ENCODE peak calls at places on chromosomes 16 and 17, in nine cellular contexts. E is anterior cingulate cortex; X is fibroblast of pulmonary artery; S is fibroblast of gingiva; Q is CD8-positive, alpha-beta T cell; L is DMS53; D is HCEC 1CT; R is right lobe of liver; Z is caudate nucleus. U is an unnamed sample.

GRCh38 chr16:2008631-2009301 is 855 bp downstream of the ZNF598 start:
- DNase-seq in E (no peak), X (peak; percentile 57), S (peak; percentile 72), Q (peak; percentile 24), L (peak; percentile 62), D (no peak), R (peak; percentile 91), Z (no peak), U (no peak)

GRCh38 chr17:3558603-3559269 is 1.1 kb upstream of the TRPV3 start:
- DNase-seq in E (no peak), X (peak; percentile 45), S (no peak), Q (peak; percentile 18), L (peak; percentile 99), D (peak; percentile 59), R (no peak), Z (no peak), U (peak; percentile 7)

GRCh38 chr16:4984174-4985000 is 26.3 kb downstream of the SEC14L5 start:
- DNase-seq in E (no peak), X (no peak), S (no peak), Q (no peak), L (no peak), D (peak; percentile 6), R (no peak), Z (no peak), U (peak; percentile 3)

GRCh38 chr17:27206447-27206846 is 87.5 kb upstream of the WSB1 start:
- DNase-seq in E (no peak), X (no peak), S (no peak), Q (no peak), L (peak; percentile 58), D (no peak), R (no peak), Z (no peak), U (no peak)

GRCh38 chr16:57469917-57470470 is 7.5 kb downstream of the POLR2C start:
- DNase-seq in E (no peak), X (no peak), S (peak; percentile 32), Q (no peak), L (no peak), D (no peak), R (no peak), Z (no peak), U (no peak)

GRCh38 chr16:54282202-54282922 is 4.2 kb downstream of the IRX3 start:
- DNase-seq in E (no peak), X (peak; percentile 37), S (no peak), Q (no peak), L (peak; percentile 73), D (no peak), R (no peak), Z (no peak), U (no peak)

GRCh38 chr17:18962494-18962815 is 10.5 kb downstream of the SLC5A10 start:
- DNase-seq in E (no peak), X (no peak), S (no peak), Q (no peak), L (no peak), D (no peak), R (peak; percentile 43), Z (no peak), U (no peak)

GRCh38 chr16:785563-786535 is 2.3 kb downstream of the RPUSD1 start:
- DNase-seq in E (no peak), X (peak; percentile 59), S (peak; percentile 35), Q (peak; percentile 84), L (peak; percentile 84), D (no peak), R (peak; percentile 75), Z (no peak), U (peak; percentile 41)

GRCh38 chr16:54931041-54931756 is 534 bp downstream of the IRX5 start:
- DNase-seq in E (no peak), X (no peak), S (peak; percentile 46), Q (no peak), L (peak; percentile 80), D (no peak), R (no peak), Z (no peak), U (no peak)

GRCh38 chr16:73420244-73421040 is 372.5 kb upstream of the ZFHX3 start:
- DNase-seq in E (no peak), X (no peak), S (no peak), Q (no peak), L (no peak), D (no peak), R (no peak), Z (no peak), U (peak; percentile 9)

GRCh38 chr17:57869599-57870282 is 19.9 kb upstream of the MRPS23 start:
- DNase-seq in E (no peak), X (peak; percentile 69), S (peak; percentile 68), Q (no peak), L (no peak), D (peak; percentile 96), R (no peak), Z (no peak), U (peak; percentile 94)

GRCh38 chr16:87761020-87761506 is 4.7 kb downstream of the KLHDC4 start:
- DNase-seq in E (no peak), X (no peak), S (no peak), Q (no peak), L (no peak), D (no peak), R (no peak), Z (no peak), U (no peak)

GRCh38 chr16:82862057-82862456 is 235.3 kb downstream of the CDH13 start:
- DNase-seq in E (no peak), X (no peak), S (no peak), Q (no peak), L (no peak), D (no peak), R (no peak), Z (no peak), U (no peak)

GRCh38 chr17:39015546-39015935 is 48.3 kb upstream of the FBXO47 start:
- DNase-seq in E (no peak), X (no peak), S (no peak), Q (no peak), L (no peak), D (no peak), R (no peak), Z (no peak), U (no peak)

GRCh38 chr17:37546242-37546641 is 56.6 kb downstream of the DUSP14 start:
- DNase-seq in E (no peak), X (no peak), S (peak; percentile 42), Q (no peak), L (no peak), D (no peak), R (no peak), Z (no peak), U (no peak)

U was measured in fibroblast of lung.